ENCODE peak calls at places on chromosomes 12 and 14, in eight cellular contexts. T, D, A, E, S, U, R and B are unnamed samples.

GRCh38 chr12:102673606-102674005 is 193.2 kb upstream of the IGF1 start:
- DNase-seq in U (no peak), T (no peak), R (no peak), D (no peak), S (no peak), A (no peak), E (no peak), B (no peak)

GRCh38 chr12:132429122-132429931 is 60.6 kb upstream of the FBRSL1 start:
- DNase-seq in U (no peak), T (no peak), R (peak; percentile 12), A (no peak), E (peak; percentile 88), D (no peak), S (no peak), B (no peak)

GRCh38 chr12:131028587-131029338 is 75.1 kb downstream of the ADGRD1 start:
- DNase-seq in A (no peak), D (no peak), T (no peak), S (no peak), U (no peak), R (no peak), E (no peak), B (no peak)

GRCh38 chr14:68089146-68089715 is 269.7 kb downstream of the RAD51B start:
- DNase-seq in R (peak; percentile 56), D (peak; percentile 24), E (no peak), A (peak; percentile 35), T (no peak), U (no peak), S (no peak), B (no peak)

GRCh38 chr12:57738142-57738474 is 434 bp downstream of the AGAP2 start:
- DNase-seq in S (no peak), T (no peak), E (no peak), D (no peak), U (no peak), A (no peak), R (no peak), B (no peak)

GRCh38 chr14:76715927-76716200 is 45.4 kb upstream of the VASH1 start:
- DNase-seq in D (no peak), T (no peak), A (no peak), R (no peak), S (no peak), U (no peak), E (no peak), B (no peak)

GRCh38 chr14:68099348-68100045 is 279.9 kb downstream of the RAD51B start:
- DNase-seq in E (no peak), S (no peak), U (no peak), R (no peak), T (no peak), A (no peak), D (no peak), B (no peak)

GRCh38 chr14:52740751-52741150 is 10.8 kb downstream of the STYX start:
- DNase-seq in R (no peak), S (no peak), A (no peak), U (no peak), D (no peak), E (no peak), T (no peak), B (no peak)

GRCh38 chr14:30005114-30005698 is 77.6 kb upstream of the PRKD1 start:
- DNase-seq in R (peak; percentile 87), E (peak; percentile 48), U (no peak), D (peak; percentile 8), A (peak; percentile 60), S (peak; percentile 78), T (no peak), B (no peak)

GRCh38 chr12:123949118-123949774 is 23.4 kb downstream of the CCDC92 start:
- DNase-seq in A (no peak), E (peak; percentile 40), U (no peak), D (no peak), S (no peak), R (no peak), T (no peak), B (no peak)

GRCh38 chr14:23644195-23644918 is 8.2 kb downstream of the DHRS2 start:
- DNase-seq in A (no peak), R (no peak), D (no peak), U (no peak), E (no peak), T (no peak), S (no peak), B (no peak)

GRCh38 chr12:131229426-131230339 is 276.0 kb downstream of the ADGRD1 start:
- DNase-seq in S (no peak), R (no peak), A (peak; percentile 99), E (peak; percentile 90), D (no peak), T (no peak), U (no peak), B (no peak)

GRCh38 chr12:11967356-11968040 is 103.2 kb upstream of the BCL2L14 start:
- DNase-seq in A (no peak), U (no peak), D (no peak), R (no peak), S (no peak), E (no peak), T (no peak), B (no peak)

GRCh38 chr12:123843912-123844748 is 82.0 kb downstream of the DNAH10 start:
- DNase-seq in U (no peak), S (no peak), A (no peak), T (no peak), D (no peak), R (no peak), E (no peak), B (no peak)

GRCh38 chr12:113077057-113077858 is 20.7 kb downstream of the DTX1 start:
- DNase-seq in E (peak; percentile 82), S (no peak), A (no peak), T (no peak), U (no peak), D (no peak), R (no peak), B (no peak)

GRCh38 chr12:57943438-57944080 is 2.2 kb downstream of the ATP23 start:
- DNase-seq in D (no peak), T (no peak), A (no peak), E (no peak), S (no peak), U (no peak), R (no peak), B (no peak)

GRCh38 chr12:115273446-115273845 is 589.5 kb upstream of the TBX3 start:
- DNase-seq in D (no peak), U (no peak), T (no peak), A (no peak), S (peak; percentile 33), E (no peak), R (no peak), B (no peak)